ENCODE peak calls at places on chromosomes 13 and 19, in five cellular contexts. U is CD4-positive, alpha-beta T cell; R is stomach; M is suprapubic skin; G is pancreas. T is an unnamed sample. For H3K27me3, the result is how much of the 10 kb centered on the place peaks cover.

GRCh38 chr13:26528527-26528926 is 29.0 kb upstream of the WASF3 start:
- DNase-seq in U (no peak), R (no peak), M (no peak), G (no peak), T (no peak)

GRCh38 chr13:97225533-97225932 is 3.4 kb downstream of the MBNL2 start:
- DNase-seq in U (no peak), R (no peak), M (no peak), G (no peak), T (no peak)

GRCh38 chr19:4380254-4380727 is 20.1 kb downstream of the SH3GL1 start:
- DNase-seq in U (peak), R (no peak), M (no peak), G (no peak), T (no peak)

GRCh38 chr13:28710161-28710560 is 8.6 kb downstream of the SLC46A3 start:
- DNase-seq in U (no peak), R (no peak), M (no peak), G (no peak), T (no peak)

GRCh38 chr19:44626067-44626624 is 12.8 kb downstream of the IGSF23 start:
- DNase-seq in U (no peak), R (no peak), M (no peak), G (no peak), T (no peak)

GRCh38 chr19:13212759-13213330 is 62.6 kb downstream of the IER2 start:
- DNase-seq in U (peak), R (peak), M (no peak), G (no peak), T (peak)

GRCh38 chr13:85174291-85174690 is 624.9 kb downstream of the SLITRK6 start:
- DNase-seq in U (no peak), R (no peak), M (no peak), G (no peak), T (no peak)

GRCh38 chr13:38954291-38954690 is 36.3 kb downstream of the STOML3 start:
- DNase-seq in U (no peak), R (no peak), M (no peak), G (no peak), T (no peak)

GRCh38 chr19:40735003-40735771 is 15.1 kb downstream of the ACTMAP start:
- DNase-seq in U (no peak), R (no peak), M (no peak), G (no peak), T (no peak)

GRCh38 chr13:99322297-99323103 is 15.3 kb upstream of the GPR183 start:
- DNase-seq in U (no peak), R (no peak), M (no peak), G (no peak), T (no peak)

GRCh38 chr13:110942248-110942981 is 27.5 kb upstream of the ANKRD10 start:
- DNase-seq in U (no peak), R (no peak), M (no peak), G (no peak), T (no peak)

GRCh38 chr19:48962029-48962848 is 2.9 kb upstream of the FTL start:
- DNase-seq in U (no peak), R (peak), M (no peak), G (peak), T (peak)

GRCh38 chr19:4007021-4007835 is at the start of gene PIAS4:
- DNase-seq in U (peak), R (peak), M (peak), G (peak), T (peak)

GRCh38 chr19:44552324-44552723 is 22.8 kb upstream of the CEACAM20 start:
- DNase-seq in U (no peak), R (no peak), M (no peak), G (no peak), T (peak)

GRCh38 chr19:5430237-5430636 is 25.0 kb upstream of the ZNRF4 start:
- DNase-seq in U (no peak), R (no peak), M (no peak), G (no peak), T (peak)

GRCh38 chr13:72104656-72105180 is 237.7 kb upstream of the DACH1 start:
- DNase-seq in U (no peak), R (no peak), M (no peak), G (no peak), T (no peak)

GRCh38 chr19:40783711-40784110 is 5.7 kb downstream of the RAB4B start:
- DNase-seq in U (no peak), R (no peak), M (no peak), G (no peak), T (no peak)

GRCh38 chr19:5057860-5058259 is 88.9 kb downstream of the KDM4B start:
- DNase-seq in U (no peak), R (no peak), M (no peak), G (no peak), T (peak)

GRCh38 chr13:97567510-97568243 is 133.7 kb downstream of the RAP2A start:
- DNase-seq in U (no peak), R (peak), M (no peak), G (peak), T (peak)

GRCh38 chr19:2806736-2807378 is 12.8 kb upstream of the ZNF554 start:
- DNase-seq in U (no peak), R (no peak), M (no peak), G (no peak), T (no peak)

GRCh38 chr13:79589605-79590511 is 108.9 kb downstream of the NDFIP2 start:
- DNase-seq in U (no peak), R (no peak), M (no peak), G (no peak), T (no peak)

GRCh38 chr13:44298314-44298713 is 75.3 kb upstream of the SERP2 start:
- DNase-seq in U (no peak), R (no peak), M (no peak), G (no peak), T (no peak)

GRCh38 chr13:24033527-24034302 is 126.8 kb upstream of the SPATA13 start:
- DNase-seq in U (no peak), R (no peak), M (no peak), G (no peak), T (no peak)

GRCh38 chr13:99217461-99218101 is 16.9 kb downstream of the UBAC2 start:
- DNase-seq in U (no peak), R (no peak), M (no peak), G (peak), T (no peak)

GRCh38 chr13:112012004-112012704 is 54.8 kb upstream of the SOX1 start:
- DNase-seq in U (no peak), R (peak), M (no peak), G (no peak), T (peak)

GRCh38 chr19:3184847-3185481 is 766 bp upstream of the NCLN start:
- DNase-seq in U (peak), R (peak), M (no peak), G (no peak), T (no peak)

GRCh38 chr13:96093296-96094006 is 3.5 kb downstream of the HS6ST3 start:
- DNase-seq in U (no peak), R (no peak), M (no peak), G (no peak), T (no peak)
- H3K27me3 ChIP-seq in U (under half), R (half or more), M (half or more), G (under half), T (half or more)

DNA sequence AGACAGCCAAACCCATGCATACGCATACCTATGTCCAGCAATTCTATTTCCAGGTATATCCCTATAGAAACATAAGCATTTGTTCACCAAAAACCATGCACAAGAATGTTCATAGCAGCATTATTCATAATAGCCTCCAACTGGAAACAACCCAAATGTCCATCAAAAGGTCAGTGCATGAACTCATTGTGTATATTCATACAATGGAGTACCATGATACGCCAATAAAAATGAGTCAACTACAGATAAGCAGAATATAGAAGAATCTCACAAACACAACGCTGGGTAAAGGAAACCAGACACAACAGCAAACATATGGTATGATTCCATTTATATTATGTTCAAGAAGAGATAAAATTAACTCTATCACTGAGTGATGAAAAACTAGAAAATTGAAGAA is 23.8 kb downstream of the DEDD2 start:
- DNase-seq in U (no peak), R (no peak), M (no peak), G (no peak), T (no peak)
- H3K27me3 ChIP-seq in U (under half), R (under half), M (under half), G (under half), T (under half)

GRCh38 chr19:11247391-11247790 is 8.0 kb downstream of the ANGPTL8 start:
- DNase-seq in U (no peak), R (no peak), M (no peak), G (no peak), T (no peak)
- H3K27me3 ChIP-seq in U (under half), R (under half), M (under half), G (under half), T (under half)

GRCh38 chr13:109900320-109900719 is 113.9 kb upstream of the IRS2 start:
- DNase-seq in U (no peak), R (no peak), M (no peak), G (no peak), T (peak)
- H3K27me3 ChIP-seq in U (under half), R (under half), M (under half), G (under half), T (under half)

DNA sequence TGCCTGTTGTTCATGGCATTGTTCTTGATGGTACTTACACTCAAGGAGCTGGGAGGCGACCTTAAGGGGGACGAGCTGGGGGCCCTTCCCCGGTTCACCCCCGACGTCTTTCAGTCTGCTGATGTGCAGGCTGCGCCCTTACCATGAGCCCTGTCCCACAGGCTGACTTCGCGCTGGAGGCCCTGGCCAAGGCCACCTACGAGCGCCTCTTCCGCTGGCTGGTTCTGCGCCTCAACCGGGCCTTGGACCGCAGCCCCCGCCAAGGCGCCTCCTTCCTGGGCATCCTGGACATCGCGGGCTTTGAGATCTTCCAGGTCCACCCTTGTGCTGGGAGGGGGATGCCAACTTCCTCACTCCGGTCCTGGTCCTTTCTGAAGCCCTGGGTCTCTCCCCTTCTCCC is 45.4 kb downstream of the MYH14 start:
- DNase-seq in U (no peak), R (no peak), M (no peak), G (no peak), T (no peak)
- H3K27me3 ChIP-seq in U (under half), R (under half), M (under half), G (under half), T (under half)

GRCh38 chr13:61255035-61255796 is 160.4 kb downstream of the PCDH20 start:
- DNase-seq in U (no peak), R (no peak), M (no peak), G (no peak), T (peak)
- H3K27me3 ChIP-seq in U (under half), R (under half), M (under half), G (under half), T (under half)

GRCh38 chr19:16328824-16329482 is 4.3 kb downstream of the KLF2 start:
- DNase-seq in U (peak), R (no peak), M (no peak), G (no peak), T (no peak)

GRCh38 chr19:16326401-16327130 is 1.9 kb downstream of the KLF2 start:
- DNase-seq in U (no peak), R (no peak), M (no peak), G (peak), T (peak)

GRCh38 chr19:16327911-16328823 is 3.5 kb downstream of the KLF2 start:
- DNase-seq in U (no peak), R (peak), M (peak), G (no peak), T (no peak)

GRCh38 chr19:16327131-16327450 is 2.5 kb downstream of the KLF2 start:
- DNase-seq in U (no peak), R (no peak), M (no peak), G (no peak), T (no peak)

GRCh38 chr19:16327501-16327900 is 2.9 kb downstream of the KLF2 start:
- DNase-seq in U (no peak), R (no peak), M (no peak), G (no peak), T (no peak)
- H3K27me3 ChIP-seq in U (under half), R (under half), M (under half), G (under half), T (half or more)